ENCODE peak calls at places on chromosomes 1 and 21, in six cellular contexts. G is choroid plexus epithelial cell, D is mucosa of descending colon, U is BJ, K is tibial artery, Q is testis. M is an unnamed sample.

GRCh38 chr1:185917646-185918045 is 183.5 kb downstream of the HMCN1 start:
- DNase-seq in Q (no peak), D (no peak), U (no peak), K (no peak), G (peak), M (peak)

GRCh38 chr1:9211291-9211811 is 23.2 kb upstream of the H6PD start:
- DNase-seq in Q (no peak), K (no peak), U (no peak), D (no peak), G (peak), M (no peak)

GRCh38 chr1:230095938-230096337 is 28.9 kb downstream of the GALNT2 start:
- DNase-seq in U (no peak), K (no peak), D (no peak), G (no peak), Q (no peak), M (no peak)

GRCh38 chr1:225813250-225813964 is 3.5 kb downstream of the EPHX1 start:
- DNase-seq in D (peak), U (no peak), K (peak), Q (peak), G (peak), M (peak)

GRCh38 chr1:84289169-84289785 is 12.2 kb upstream of the SAMD13 start:
- DNase-seq in U (no peak), D (no peak), K (no peak), Q (no peak), G (no peak), M (no peak)

GRCh38 chr1:39128959-39129358 is 75.5 kb upstream of the MACF1 start:
- DNase-seq in G (no peak), K (no peak), U (no peak), Q (no peak), D (peak), M (no peak)

GRCh38 chr1:17600313-17600712 is 60.8 kb downstream of the ARHGEF10L start:
- DNase-seq in Q (no peak), G (no peak), U (no peak), D (no peak), K (no peak), M (no peak)

GRCh38 chr1:55716610-55717009 is 501.4 kb upstream of the USP24 start:
- DNase-seq in U (no peak), K (no peak), Q (no peak), D (no peak), G (peak), M (no peak)

GRCh38 chr1:61253912-61254628 is 171.7 kb downstream of the NFIA start:
- DNase-seq in G (peak), K (no peak), D (no peak), Q (no peak), U (no peak), M (no peak)

GRCh38 chr1:111618081-111618480 is 1.5 kb upstream of the RAP1A start:
- DNase-seq in Q (no peak), U (no peak), G (no peak), D (no peak), K (no peak), M (no peak)

GRCh38 chr1:94753171-94753972 is 66.8 kb upstream of the SLC44A3 start:
- DNase-seq in Q (peak), U (no peak), D (no peak), G (peak), K (no peak), M (peak)

GRCh38 chr21:44865561-44866280 is 7.8 kb downstream of the PTTG1IP start:
- DNase-seq in U (no peak), Q (no peak), D (peak), K (no peak), G (no peak), M (no peak)

GRCh38 chr21:22885079-22885478 is 1886.9 kb downstream of the NCAM2 start:
- DNase-seq in K (no peak), U (no peak), D (no peak), G (no peak), Q (no peak), M (no peak)

GRCh38 chr21:45022736-45023135 is 51.6 kb upstream of the ADARB1 start:
- DNase-seq in G (no peak), K (no peak), U (no peak), D (no peak), Q (no peak), M (peak)

GRCh38 chr1:66265796-66266195 is 268.2 kb upstream of the SGIP1 start:
- DNase-seq in D (no peak), G (peak), U (no peak), K (no peak), Q (no peak), M (no peak)

GRCh38 chr1:199490804-199491527 is 536.5 kb upstream of the NR5A2 start:
- DNase-seq in G (peak), U (peak), Q (no peak), K (no peak), D (no peak), M (no peak)

GRCh38 chr1:17308593-17308992 is 596 bp downstream of the PADI4 start:
- DNase-seq in D (no peak), G (no peak), Q (no peak), K (no peak), U (no peak), M (no peak)

GRCh38 chr1:82778612-82779011 is 977.9 kb downstream of the ADGRL2 start:
- DNase-seq in U (no peak), Q (peak), K (no peak), G (peak), D (no peak), M (peak)

GRCh38 chr1:2417833-2418225 is 5.5 kb upstream of the PEX10 start:
- DNase-seq in D (no peak), U (no peak), Q (no peak), K (no peak), G (no peak), M (no peak)

GRCh38 chr21:35323947-35324346 is 274.8 kb upstream of the RUNX1 start:
- DNase-seq in D (peak), G (peak), Q (peak), U (no peak), K (peak), M (no peak)

GRCh38 chr1:32470991-32471694 is 6.3 kb downstream of the ZBTB8B start:
- DNase-seq in Q (no peak), G (no peak), K (no peak), U (no peak), D (no peak), M (peak)

GRCh38 chr1:25549273-25550154 is 6.1 kb downstream of the LDLRAP1 start:
- DNase-seq in Q (no peak), U (no peak), K (no peak), G (peak), D (peak), M (peak)

GRCh38 chr1:174200746-174201145 is 41.4 kb downstream of the RABGAP1L start:
- DNase-seq in K (no peak), U (no peak), G (no peak), Q (no peak), D (no peak), M (no peak)

GRCh38 chr1:174209347-174210187 is 50.2 kb downstream of the RABGAP1L start:
- DNase-seq in K (no peak), U (no peak), D (no peak), G (no peak), Q (no peak), M (no peak)

GRCh38 chr1:174211486-174211885 is 52.2 kb downstream of the RABGAP1L start:
- DNase-seq in Q (no peak), U (no peak), K (no peak), D (no peak), G (no peak), M (no peak)

GRCh38 chr1:174204697-174205308 is 45.5 kb downstream of the RABGAP1L start:
- DNase-seq in D (no peak), K (no peak), G (no peak), U (no peak), Q (no peak), M (no peak)

DNA sequence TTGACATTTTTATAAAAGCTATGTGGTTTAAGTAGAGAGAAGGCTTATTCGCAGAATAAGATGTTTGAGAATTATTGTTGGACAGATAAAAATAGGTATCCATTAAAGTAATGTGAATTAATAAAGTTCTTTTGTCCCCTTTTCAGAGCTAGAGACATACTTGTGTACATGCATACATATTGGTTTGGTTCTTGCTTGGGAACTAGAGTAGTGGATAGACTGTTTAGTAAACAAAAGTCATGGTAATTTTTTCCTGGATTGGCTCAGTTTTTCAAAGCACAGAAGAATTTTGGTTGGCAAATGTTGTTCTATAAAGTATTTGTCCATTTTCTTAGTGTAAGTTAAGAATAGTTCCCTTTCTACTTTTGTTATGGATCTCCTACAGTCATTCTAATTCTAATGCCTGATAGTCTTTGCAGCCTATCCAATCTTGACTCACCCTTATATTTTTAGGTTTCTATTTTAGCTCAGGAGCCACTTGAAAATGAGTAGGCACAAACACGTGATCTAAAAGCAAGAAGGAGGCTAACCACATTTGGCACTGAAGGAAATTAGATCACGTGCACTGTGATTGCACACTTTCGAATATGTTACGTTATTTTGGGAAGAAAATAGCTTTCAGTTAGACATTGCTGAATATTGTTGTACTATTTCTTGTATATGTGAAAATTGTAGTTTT is 47.0 kb downstream of the RABGAP1L start:
- DNase-seq in Q (no peak), D (no peak), G (peak), K (no peak), U (no peak), M (no peak)
- H3K4me3 ChIP-seq in Q (no peak), D (no peak), G (no peak), K (no peak), U (no peak), M (no peak)

DNA sequence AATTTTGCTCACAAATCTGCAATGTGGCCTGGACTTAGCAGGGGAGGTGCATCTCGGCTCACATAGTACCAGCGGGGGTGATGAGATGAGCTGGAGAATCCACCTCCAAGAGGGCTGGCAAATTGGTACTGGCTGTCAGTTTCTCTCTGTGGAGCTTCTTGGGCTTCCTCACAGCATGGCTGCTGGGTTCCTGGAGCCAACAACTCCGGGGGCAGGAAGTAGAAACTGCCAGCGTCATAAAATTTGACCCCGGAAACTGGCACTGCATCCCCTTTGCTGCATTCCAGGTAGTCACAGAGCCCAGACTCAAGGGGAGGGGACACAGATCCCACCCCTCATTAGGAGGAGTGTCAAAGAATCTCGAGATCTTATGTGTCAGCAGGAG is 17.0 kb upstream of the TNFRSF1B start:
- DNase-seq in Q (no peak), U (no peak), K (no peak), D (peak), G (no peak), M (no peak)
- TF ChIP-seq CTCF in Q (no peak), U (no peak), K (no peak), D (no peak), G (no peak), M (no peak)

DNA sequence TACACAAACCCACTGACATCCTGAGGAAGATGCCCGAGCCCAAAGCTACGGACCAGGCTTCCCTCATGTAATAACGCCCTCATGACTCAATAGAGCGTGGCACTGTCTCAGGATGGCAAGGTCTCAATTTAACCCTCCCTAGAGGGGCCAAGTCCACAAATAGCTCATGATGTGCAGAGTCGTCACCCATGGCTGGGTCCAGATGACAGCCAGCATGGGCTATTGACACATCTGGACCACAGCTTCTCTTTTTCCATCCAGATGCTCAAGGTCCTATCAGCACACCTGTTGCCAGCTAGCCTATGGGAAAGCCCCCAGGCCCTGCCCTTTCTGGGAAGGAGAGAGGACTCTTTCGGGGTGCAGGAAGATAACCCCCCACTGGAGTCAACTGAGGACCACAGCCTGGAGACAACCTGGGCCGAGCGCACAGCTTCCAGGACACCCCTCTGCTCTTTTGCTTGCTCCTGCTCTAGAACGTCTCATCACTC is 2.8 kb downstream of the LAPTM5 start:
- DNase-seq in U (no peak), Q (no peak), D (no peak), K (no peak), G (no peak), M (no peak)
- H3K4me3 ChIP-seq in U (no peak), Q (no peak), D (no peak), K (no peak), G (no peak), M (no peak)

GRCh38 chr1:173002891-173003582 is 47.7 kb downstream of the TNFSF18 start:
- DNase-seq in U (peak), K (peak), Q (no peak), G (peak), D (no peak), M (no peak)

GRCh38 chr1:172999349-172999748 is 51.4 kb downstream of the TNFSF18 start:
- DNase-seq in U (no peak), D (no peak), Q (no peak), G (no peak), K (no peak), M (no peak)

GRCh38 chr1:173009597-173009996 is 41.1 kb downstream of the TNFSF18 start:
- DNase-seq in G (no peak), Q (no peak), U (no peak), K (peak), D (no peak), M (no peak)

GRCh38 chr1:173005196-173005864 is 45.4 kb downstream of the TNFSF18 start:
- DNase-seq in G (peak), Q (no peak), U (no peak), D (no peak), K (no peak), M (no peak)
- TF ChIP-seq CTCF in G (peak), Q (no peak), U (peak), D (no peak), K (no peak), M (peak)

GRCh38 chr1:243601720-243602119 is 248.3 kb downstream of the AKT3 start:
- DNase-seq in U (no peak), K (no peak), G (no peak), Q (no peak), D (no peak), M (no peak)
- H3K4me3 ChIP-seq in U (no peak), K (no peak), G (no peak), Q (no peak), D (no peak), M (no peak)

GRCh38 chr1:180884588-180885300 is 28.0 kb upstream of the KIAA1614 start:
- DNase-seq in Q (no peak), U (no peak), G (no peak), K (no peak), D (no peak), M (no peak)

GRCh38 chr1:180887841-180888240 is 24.9 kb upstream of the KIAA1614 start:
- DNase-seq in U (no peak), D (no peak), Q (no peak), K (no peak), G (no peak), M (no peak)

GRCh38 chr1:180886338-180886737 is 26.4 kb upstream of the KIAA1614 start:
- DNase-seq in K (no peak), U (no peak), G (no peak), D (no peak), Q (no peak), M (no peak)

DNA sequence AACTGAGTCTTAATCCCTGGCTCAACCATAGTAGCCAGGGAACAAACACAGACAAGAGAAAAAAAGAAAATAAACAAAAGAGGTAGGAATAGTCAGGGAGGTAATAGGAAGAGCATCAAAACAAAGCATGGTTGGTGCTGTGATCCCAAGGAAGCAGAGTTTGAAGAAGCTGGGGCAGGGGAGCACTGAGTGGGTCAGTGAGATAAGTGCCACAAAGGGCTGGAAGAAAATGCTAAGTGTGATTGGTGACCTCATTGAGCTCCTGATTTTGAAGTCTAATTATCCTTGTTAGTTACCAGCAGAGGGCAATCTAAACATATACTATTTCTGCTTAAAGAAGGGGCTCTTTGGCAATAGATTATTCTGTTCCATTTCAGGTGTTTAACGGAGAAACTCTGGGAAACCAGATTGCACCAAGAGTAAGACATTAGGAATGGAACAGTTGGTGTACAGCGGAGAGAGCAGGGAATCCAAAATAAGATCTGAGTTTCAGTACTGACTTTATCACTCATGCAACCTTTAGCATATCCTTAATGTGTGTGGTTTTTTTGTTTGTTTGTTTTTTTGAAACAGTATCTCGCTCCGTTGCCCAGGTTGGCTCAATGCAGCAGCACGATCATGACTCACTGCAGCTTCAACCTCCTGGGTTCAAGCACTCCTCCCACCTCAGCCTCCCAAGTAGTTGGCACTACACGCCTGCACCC is 30.7 kb upstream of the KIAA1614 start:
- DNase-seq in Q (no peak), G (peak), D (no peak), U (no peak), K (no peak), M (peak)
- TF ChIP-seq CTCF in Q (peak), G (peak), D (no peak), U (peak), K (peak), M (peak)

GRCh38 chr1:40384413-40384762 is 10.9 kb downstream of the SMAP2 start:
- DNase-seq in K (no peak), U (no peak), G (no peak), D (no peak), Q (no peak), M (no peak)
- H3K4me3 ChIP-seq in K (no peak), U (no peak), G (no peak), D (no peak), Q (no peak), M (peak)

DNA sequence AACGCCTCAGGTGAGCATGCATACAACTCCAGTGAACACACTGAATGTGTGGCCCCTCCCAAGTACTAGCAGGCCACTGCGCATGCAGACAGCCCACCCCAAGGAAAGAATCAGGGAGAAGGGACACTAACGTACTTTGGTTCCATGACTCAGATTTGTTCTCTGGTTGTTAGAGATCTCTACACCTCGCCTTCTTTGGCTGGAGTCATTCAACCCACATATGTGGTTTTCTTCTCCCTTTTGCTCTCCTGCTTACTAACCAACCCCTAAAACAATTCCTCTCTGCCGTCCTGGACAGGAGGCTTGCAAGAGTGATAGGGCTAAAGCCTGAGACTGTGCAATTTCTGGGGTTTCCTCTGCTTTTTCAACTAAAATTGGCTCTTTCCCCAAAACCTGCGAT is 5.7 kb upstream of the CD48 start:
- DNase-seq in D (no peak), K (no peak), U (no peak), G (no peak), Q (no peak), M (no peak)
- TF ChIP-seq CTCF in D (no peak), K (no peak), U (no peak), G (no peak), Q (no peak), M (no peak)

GRCh38 chr1:155077758-155078495 is 710 bp upstream of the EFNA3 start:
- DNase-seq in G (no peak), K (no peak), Q (no peak), U (no peak), D (peak), M (peak)
- H3K4me3 ChIP-seq in G (no peak), K (no peak), Q (peak), U (no peak), D (no peak), M (peak)

M was measured in endodermal cell.